ENCODE peak calls at places on chromosome 10, in six cellular contexts. D is dorsolateral prefrontal cortex, I is kidney tubule cell, G is tibial artery, Y is right cardiac atrium, S is esophagus squamous epithelium. R is an unnamed sample.

GRCh38 chr10:55091691-55092328 is 290.8 kb upstream of the PCDH15 start:
- DNase-seq in I (peak; percentile 12), Y (no peak), G (no peak), D (no peak), S (no peak), R (peak; percentile 5)

GRCh38 chr10:100970076-100970913 is 991 bp downstream of the SEMA4G start:
- DNase-seq in S (no peak), I (no peak), G (no peak), D (no peak), Y (no peak), R (no peak)

GRCh38 chr10:48574817-48575380 is 30.0 kb downstream of the ARHGAP22 start:
- DNase-seq in D (no peak), I (no peak), S (no peak), G (no peak), Y (no peak), R (peak; percentile 71)

GRCh38 chr10:88987840-88988239 is 2.8 kb upstream of the FAS start:
- DNase-seq in I (no peak), Y (no peak), D (no peak), S (no peak), G (no peak), R (no peak)

GRCh38 chr10:117896517-117896916 is 150.2 kb downstream of the RAB11FIP2 start:
- DNase-seq in D (no peak), I (no peak), G (no peak), Y (no peak), S (no peak), R (no peak)

GRCh38 chr10:70435241-70436085 is 6.0 kb downstream of the NODAL start:
- DNase-seq in D (no peak), S (no peak), I (no peak), Y (peak; percentile 48), G (no peak), R (no peak)

GRCh38 chr10:95789928-95790327 is 34.0 kb downstream of the ENTPD1 start:
- DNase-seq in S (no peak), I (no peak), D (no peak), G (no peak), Y (no peak), R (no peak)

GRCh38 chr10:47381427-47382379 is 2.4 kb downstream of the ZNF488 start:
- DNase-seq in D (no peak), Y (no peak), I (no peak), G (no peak), S (no peak), R (no peak)

GRCh38 chr10:74949434-74949833 is 123.0 kb downstream of the KAT6B start:
- DNase-seq in G (no peak), S (no peak), D (no peak), I (no peak), Y (no peak), R (no peak)

GRCh38 chr10:71390435-71390820 is 6.3 kb upstream of the CDH23 start:
- DNase-seq in I (no peak), S (no peak), D (peak; percentile 61), Y (no peak), G (no peak), R (no peak)

GRCh38 chr10:99382181-99382580 is 48.2 kb downstream of the GOT1 start:
- DNase-seq in D (no peak), S (no peak), G (no peak), I (peak; percentile 81), Y (no peak), R (no peak)

GRCh38 chr10:42942279-42942932 is 134.5 kb upstream of the RET start:
- DNase-seq in S (no peak), I (no peak), G (peak; percentile 56), Y (no peak), D (no peak), R (no peak)

GRCh38 chr10:99330675-99330924 is 1.4 kb downstream of the CNNM1 start:
- DNase-seq in S (no peak), I (no peak), D (no peak), G (no peak), Y (no peak), R (no peak)

GRCh38 chr10:48804740-48805182 is 120.1 kb downstream of the WDFY4 start:
- DNase-seq in Y (peak; percentile 43), D (no peak), G (no peak), I (peak; percentile 53), S (no peak), R (no peak)

GRCh38 chr10:109895095-109895818 is 28.1 kb downstream of the XPNPEP1 start:
- DNase-seq in Y (peak; percentile 93), G (peak; percentile 92), I (peak; percentile 66), D (peak; percentile 80), S (no peak), R (no peak)

GRCh38 chr10:102118867-102119266 is 1.3 kb downstream of the LDB1 start:
- DNase-seq in G (peak; percentile 80), S (no peak), D (no peak), I (peak; percentile 65), Y (peak; percentile 70), R (no peak)

R was measured in dermis blood vessel endothelial cell.